ENCODE peak calls at places on chromosomes 5 and 9, in nine cellular contexts. L is esophagus muscularis mucosa, C is upper lobe of left lung, K is GM12878, B is sigmoid colon, A is HepG2, P is ovary, O is A549, Z is suprapubic skin. W is an unnamed sample.
A peak's percentile ranks its signal among the peaks of the same experiment; 100 is the strongest.

GRCh38 chr9:120775859-120776258 is 17.4 kb downstream of the FBXW2 start:
- DNase-seq in C (no peak), A (no peak), O (no peak), P (no peak), B (no peak), Z (no peak), K (no peak), L (no peak), W (no peak)

GRCh38 chr9:129962889-129963703 is 79.9 kb downstream of the FNBP1 start:
- DNase-seq in A (no peak), Z (no peak), K (peak; percentile 59), O (no peak), C (peak; percentile 66), B (peak; percentile 86), P (no peak), L (no peak), W (peak; percentile 55)

GRCh38 chr9:89379508-89380115 is 61.3 kb downstream of the SECISBP2 start:
- DNase-seq in Z (no peak), P (no peak), A (no peak), L (no peak), B (no peak), K (no peak), O (no peak), C (no peak), W (no peak)

GRCh38 chr5:98774192-98775046 is 956 bp downstream of the RGMB start:
- DNase-seq in L (no peak), K (no peak), A (peak; percentile 61), B (peak; percentile 84), C (peak; percentile 61), O (peak; percentile 63), Z (no peak), P (peak; percentile 72), W (peak; percentile 72)

GRCh38 chr5:131533844-131534243 is 101.2 kb downstream of the RAPGEF6 start:
- DNase-seq in B (no peak), K (no peak), A (no peak), L (no peak), Z (no peak), P (no peak), C (no peak), O (peak; percentile 11), W (no peak)

GRCh38 chr5:36796171-36796570 is 80.4 kb upstream of the NIPBL start:
- DNase-seq in K (no peak), Z (no peak), C (no peak), A (no peak), B (no peak), O (no peak), L (no peak), P (no peak), W (no peak)

GRCh38 chr5:109819878-109820277 is 130.2 kb downstream of the MAN2A1 start:
- DNase-seq in C (no peak), O (no peak), P (no peak), A (no peak), Z (no peak), B (no peak), L (no peak), K (no peak), W (no peak)

GRCh38 chr9:116543731-116544400 is 143.2 kb upstream of the TRIM32 start:
- DNase-seq in B (no peak), K (no peak), O (no peak), L (peak; percentile 72), A (no peak), Z (no peak), C (no peak), P (no peak), W (no peak)

GRCh38 chr9:14180942-14181270 is 133.0 kb downstream of the NFIB start:
- DNase-seq in B (no peak), P (no peak), O (no peak), C (no peak), K (no peak), A (no peak), Z (no peak), L (no peak), W (no peak)

GRCh38 chr5:129716235-129717030 is 31.5 kb upstream of the MINAR2 start:
- DNase-seq in Z (no peak), P (no peak), B (no peak), C (no peak), L (no peak), K (no peak), O (no peak), A (no peak), W (no peak)

GRCh38 chr5:142779163-142779562 is 9.0 kb downstream of the ARHGAP26 start:
- DNase-seq in C (no peak), Z (no peak), O (no peak), K (no peak), P (no peak), A (no peak), L (no peak), B (no peak), W (no peak)

GRCh38 chr5:179858241-179858585 is 404 bp downstream of the MRNIP start:
- DNase-seq in B (no peak), P (peak; percentile 43), O (no peak), Z (no peak), A (peak; percentile 17), L (no peak), C (peak; percentile 47), K (peak; percentile 7), W (peak; percentile 44)

GRCh38 chr9:123320814-123321213 is 35.2 kb upstream of the CRB2 start:
- DNase-seq in A (no peak), C (no peak), B (no peak), Z (no peak), O (no peak), K (no peak), P (no peak), L (no peak), W (no peak)

GRCh38 chr9:123319541-123320339 is 36.3 kb upstream of the CRB2 start:
- DNase-seq in A (peak; percentile 34), C (no peak), P (no peak), B (no peak), Z (no peak), O (no peak), L (no peak), K (no peak), W (no peak)

GRCh38 chr9:123316053-123316718 is 39.8 kb upstream of the CRB2 start:
- DNase-seq in C (no peak), K (no peak), A (peak; percentile 89), L (no peak), P (no peak), Z (no peak), O (no peak), B (no peak), W (no peak)

GRCh38 chr9:123318961-123319421 is 37.0 kb upstream of the CRB2 start:
- DNase-seq in A (no peak), B (peak; percentile 83), P (peak; percentile 43), C (no peak), O (no peak), Z (no peak), L (no peak), K (no peak), W (peak; percentile 68)

DNA sequence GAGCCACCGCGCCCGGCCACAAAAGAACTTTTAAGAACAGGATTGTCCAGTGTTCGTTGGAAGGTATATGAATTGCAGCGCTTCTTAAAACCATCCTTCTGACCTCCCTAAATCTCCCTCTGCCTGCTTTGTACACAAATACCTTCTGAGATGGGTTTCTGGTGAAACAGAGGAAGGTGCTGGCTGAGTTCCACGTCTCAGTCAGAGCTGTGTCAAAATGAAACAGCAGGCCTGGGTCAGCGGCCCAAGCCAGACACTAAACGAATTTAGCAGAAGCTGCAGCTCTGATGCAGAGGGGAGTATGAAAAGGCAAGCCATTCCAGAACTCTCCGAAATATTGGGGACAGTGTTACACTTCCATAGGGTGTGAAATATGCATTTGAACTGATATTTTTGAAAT is 37.8 kb upstream of the CRB2 start:
- DNase-seq in O (no peak), L (no peak), A (no peak), B (no peak), K (peak; percentile 79), C (no peak), Z (no peak), P (no peak), W (no peak)
- TF ChIP-seq EP300 in O (no peak), L (no peak), A (no peak), B (no peak), K (peak; percentile 62), C (no peak), Z (no peak), P (no peak), W (no peak)

DNA sequence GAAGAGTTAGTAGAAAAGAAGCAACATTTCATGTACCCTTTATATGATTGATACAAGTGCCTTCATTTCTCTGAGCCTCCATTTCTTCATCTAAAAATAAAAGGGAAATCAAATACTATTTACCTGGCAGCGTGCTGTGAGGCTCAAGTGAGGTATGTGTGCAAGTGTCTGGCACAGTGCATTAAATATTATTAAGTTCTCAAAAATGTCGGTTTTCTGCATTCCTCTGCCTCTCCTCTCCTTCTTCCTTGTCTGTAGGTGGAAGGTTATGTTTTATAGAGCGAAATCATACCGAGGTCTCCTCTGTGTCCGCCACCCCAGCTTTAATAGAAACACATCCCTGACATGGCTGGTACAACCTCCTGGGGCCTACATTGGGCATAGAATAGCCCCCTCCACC is 93.0 kb downstream of the FGF18 start:
- DNase-seq in O (no peak), P (no peak), K (no peak), C (no peak), B (no peak), L (no peak), A (no peak), Z (no peak), W (no peak)
- H3K27ac ChIP-seq in O (no peak overlapping the region), P (no peak overlapping the region), K (no peak overlapping the region), C (no peak overlapping the region), B (no peak overlapping the region), L (no peak overlapping the region), A (no peak overlapping the region), Z (no peak overlapping the region), W (no peak overlapping the region)

GRCh38 chr5:174737335-174737734 is 13.0 kb downstream of the MSX2 start:
- DNase-seq in A (no peak), C (no peak), L (no peak), B (no peak), O (no peak), P (no peak), Z (no peak), K (no peak), W (no peak)

GRCh38 chr5:174736351-174736721 is 12.0 kb downstream of the MSX2 start:
- DNase-seq in Z (no peak), B (no peak), C (no peak), O (no peak), K (no peak), L (no peak), P (no peak), A (no peak), W (no peak)

GRCh38 chr5:174734571-174735497 is 10.5 kb downstream of the MSX2 start:
- DNase-seq in P (no peak), O (no peak), C (no peak), B (no peak), L (no peak), A (no peak), Z (no peak), K (no peak), W (no peak)

GRCh38 chr5:174736777-174737176 is 12.4 kb downstream of the MSX2 start:
- DNase-seq in K (no peak), C (no peak), P (no peak), B (no peak), Z (no peak), A (no peak), O (no peak), L (no peak), W (no peak)

GRCh38 chr5:174735498-174736350 is 11.3 kb downstream of the MSX2 start:
- DNase-seq in A (peak; percentile 5), Z (no peak), C (no peak), K (no peak), P (no peak), L (no peak), O (peak; percentile 34), B (no peak), W (no peak)
- TF ChIP-seq EP300 in A (no peak), Z (no peak), C (no peak), K (no peak), P (no peak), L (no peak), O (no peak), B (no peak), W (no peak)

GRCh38 chr5:26054594-26054993 is 983.8 kb downstream of the CDH9 start:
- DNase-seq in L (no peak), B (no peak), K (no peak), O (no peak), C (no peak), Z (no peak), P (no peak), A (no peak), W (no peak)
- H3K27ac ChIP-seq in L (no peak overlapping the region), B (no peak overlapping the region), K (no peak overlapping the region), O (no peak overlapping the region), C (no peak overlapping the region), Z (no peak overlapping the region), P (no peak overlapping the region), A (no peak overlapping the region), W (no peak overlapping the region)